ENCODE peak calls at places on chromosomes 3 and 15, in six cellular contexts. S, D, F, Q, H and R are unnamed samples.

GRCh38 chr3:119357190-119357589 is 63.0 kb downstream of the ARHGAP31 start:
- DNase-seq in S (no peak), D (no peak), F (no peak), Q (no peak), H (peak; percentile 32), R (no peak)

GRCh38 chr3:107199962-107200465 is 177.2 kb upstream of the CCDC54 start:
- DNase-seq in S (no peak), D (no peak), F (no peak), Q (no peak), H (no peak), R (no peak)

GRCh38 chr15:63968122-63968524 is 78.2 kb downstream of the DAPK2 start:
- DNase-seq in S (no peak), D (no peak), F (no peak), Q (no peak), H (no peak), R (no peak)

GRCh38 chr15:63600001-63600645 is 2.9 kb downstream of the FBXL22 start:
- DNase-seq in S (no peak), D (no peak), F (no peak), Q (no peak), H (peak; percentile 37), R (no peak)

GRCh38 chr3:51605938-51606337 is 65.1 kb upstream of the TEX264 start:
- DNase-seq in S (no peak), D (no peak), F (no peak), Q (no peak), H (no peak), R (no peak)

GRCh38 chr3:132268956-132269355 is 48.3 kb upstream of the ACP3 start:
- DNase-seq in S (no peak), D (no peak), F (no peak), Q (peak; percentile 21), H (peak; percentile 59), R (peak; percentile 60)

GRCh38 chr15:51160484-51160883 is 65.8 kb upstream of the TNFAIP8L3 start:
- DNase-seq in S (no peak), D (no peak), F (no peak), Q (no peak), H (no peak), R (no peak)

GRCh38 chr3:32097768-32098167 is 8.7 kb upstream of the GPD1L start:
- DNase-seq in S (no peak), D (peak; percentile 28), F (no peak), Q (no peak), H (no peak), R (no peak)

GRCh38 chr3:46866720-46867549 is 3.7 kb upstream of the MYL3 start:
- DNase-seq in S (peak; percentile 94), D (peak; percentile 87), F (no peak), Q (peak; percentile 34), H (peak; percentile 71), R (peak; percentile 59)

GRCh38 chr3:21170964-21171363 is 580.0 kb downstream of the ZNF385D start:
- DNase-seq in S (peak; percentile 10), D (no peak), F (no peak), Q (no peak), H (peak; percentile 33), R (peak; percentile 28)

GRCh38 chr3:128285042-128285924 is 132.0 kb downstream of the EEFSEC start:
- DNase-seq in S (no peak), D (no peak), F (no peak), Q (no peak), H (no peak), R (no peak)

GRCh38 chr15:61946778-61947177 is 113.5 kb downstream of the VPS13C start:
- DNase-seq in S (no peak), D (no peak), F (no peak), Q (peak; percentile 15), H (peak; percentile 9), R (peak; percentile 12)

GRCh38 chr3:73036694-73037368 is 24.6 kb upstream of the EBLN2 start:
- DNase-seq in S (no peak), D (no peak), F (no peak), Q (peak; percentile 27), H (no peak), R (peak; percentile 54)

GRCh38 chr15:62878070-62878469 is 164.5 kb upstream of the TPM1 start:
- DNase-seq in S (no peak), D (no peak), F (no peak), Q (no peak), H (no peak), R (no peak)

GRCh38 chr3:156918746-156919145 is 92.6 kb downstream of the LEKR1 start:
- DNase-seq in S (no peak), D (no peak), F (peak; percentile 17), Q (no peak), H (no peak), R (no peak)

GRCh38 chr3:188950832-188951489 is 220.8 kb upstream of the TPRG1 start:
- DNase-seq in S (no peak), D (no peak), F (peak; percentile 88), Q (peak; percentile 92), H (peak; percentile 97), R (peak; percentile 99)

GRCh38 chr15:66040211-66040892 is 171.1 kb downstream of the RAB11A start:
- DNase-seq in S (no peak), D (no peak), F (no peak), Q (peak; percentile 31), H (no peak), R (no peak)

GRCh38 chr3:160661660-160662059 is 15.3 kb upstream of the ARL14 start:
- DNase-seq in S (no peak), D (no peak), F (no peak), Q (no peak), H (no peak), R (no peak)
- TF ChIP-seq CTCF in S (no peak), D (no peak), F (no peak), Q (no peak), H (no peak), R (no peak)

GRCh38 chr3:9862391-9863235 is 17.4 kb downstream of the CIDEC start:
- DNase-seq in S (peak; percentile 84), D (peak; percentile 68), F (no peak), Q (peak; percentile 28), H (peak; percentile 78), R (peak; percentile 45)
- TF ChIP-seq CTCF in S (peak; percentile 34), D (no peak), F (peak; percentile 48), Q (peak; percentile 37), H (peak; percentile 59), R (peak; percentile 29)

GRCh38 chr3:149288655-149289054 is 44.8 kb downstream of the TM4SF18 start:
- DNase-seq in S (no peak), D (no peak), F (no peak), Q (no peak), H (no peak), R (no peak)
- TF ChIP-seq CTCF in S (no peak), D (no peak), F (no peak), Q (no peak), H (no peak), R (no peak)

GRCh38 chr3:134186391-134186790 is 64.3 kb downstream of the RYK start:
- DNase-seq in S (no peak), D (no peak), F (no peak), Q (no peak), H (peak; percentile 20), R (no peak)

GRCh38 chr3:134194247-134194646 is 56.4 kb downstream of the RYK start:
- DNase-seq in S (no peak), D (no peak), F (no peak), Q (no peak), H (no peak), R (no peak)

GRCh38 chr3:134189848-134190247 is 60.8 kb downstream of the RYK start:
- DNase-seq in S (no peak), D (no peak), F (no peak), Q (no peak), H (no peak), R (peak; percentile 13)

GRCh38 chr3:134190272-134190671 is 60.4 kb downstream of the RYK start:
- DNase-seq in S (no peak), D (no peak), F (no peak), Q (no peak), H (no peak), R (no peak)
- TF ChIP-seq CTCF in S (no peak), D (no peak), F (no peak), Q (peak; percentile 20), H (no peak), R (peak; percentile 9)

GRCh38 chr3:109532257-109533216 is 195.2 kb upstream of the DPPA4 start:
- DNase-seq in S (peak; percentile 49), D (no peak), F (peak; percentile 12), Q (peak; percentile 64), H (peak; percentile 88), R (peak; percentile 90)
- TF ChIP-seq CTCF in S (peak; percentile 52), D (no peak), F (peak; percentile 21), Q (peak; percentile 29), H (peak; percentile 55), R (peak; percentile 56)

DNA sequence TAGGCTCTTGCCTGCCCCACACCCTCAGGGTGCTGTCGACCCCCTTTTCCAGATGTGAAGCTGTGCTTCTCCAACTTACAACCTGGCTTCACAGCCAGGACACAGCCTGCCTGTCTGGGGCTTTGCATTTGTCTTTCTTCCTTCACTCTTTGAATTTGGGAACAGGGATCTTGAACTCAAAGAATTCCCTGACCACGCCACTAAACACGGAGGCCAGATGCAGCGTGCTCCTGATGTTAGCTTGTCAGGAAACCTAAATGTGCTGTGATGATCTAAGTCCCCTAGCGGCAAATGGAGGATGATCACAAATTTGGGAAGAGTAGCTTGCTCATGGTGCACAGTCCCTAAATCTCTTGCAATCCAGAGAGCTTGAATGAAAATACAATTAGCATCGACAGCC is 244.8 kb upstream of the RGMA start:
- DNase-seq in S (peak; percentile 11), D (no peak), F (no peak), Q (no peak), H (no peak), R (no peak)
- TF ChIP-seq CTCF in S (peak; percentile 30), D (no peak), F (no peak), Q (no peak), H (no peak), R (no peak)

DNA sequence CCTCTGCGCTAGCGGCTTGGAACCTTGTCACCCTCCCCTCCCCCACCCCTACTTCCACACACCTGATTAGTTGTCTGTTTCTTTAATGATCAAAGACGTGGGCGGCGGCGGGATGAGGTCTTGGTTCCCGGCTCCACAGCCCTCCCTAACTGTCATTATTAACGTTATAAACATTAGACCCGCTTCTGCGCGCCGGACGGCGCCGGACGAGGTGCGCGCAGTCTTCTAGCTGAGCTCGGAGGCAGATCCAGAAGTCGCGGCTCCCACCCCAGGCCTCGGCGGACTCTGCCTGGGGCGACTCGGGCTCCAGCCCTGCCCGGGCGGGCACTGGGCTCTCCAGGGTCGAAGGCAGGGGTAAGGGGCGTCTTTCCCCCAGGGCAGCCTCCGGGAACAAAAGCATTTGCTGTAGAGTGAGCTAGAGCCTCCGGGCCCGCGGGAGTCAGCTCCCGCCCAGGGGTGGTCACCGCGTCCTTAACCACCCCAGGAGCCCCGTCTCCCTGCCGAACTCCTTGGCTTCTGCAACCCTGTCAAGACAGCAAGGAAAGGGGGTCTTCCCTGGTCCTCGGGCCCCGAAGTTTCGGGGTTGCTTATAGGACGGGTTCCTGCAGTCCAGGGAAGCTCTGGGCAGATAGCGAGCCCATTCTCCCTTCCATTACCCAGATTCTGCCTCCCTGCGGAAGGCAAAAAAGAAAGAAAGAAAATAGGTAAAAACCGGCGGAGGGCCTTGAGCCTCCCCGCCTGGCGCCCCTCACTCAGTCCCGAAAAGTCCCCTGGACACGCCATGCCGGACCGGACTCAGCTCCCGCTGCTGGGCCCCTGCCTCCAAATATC is 2.2 kb upstream of the ISLR2 start:
- DNase-seq in S (peak; percentile 55), D (peak; percentile 39), F (no peak), Q (no peak), H (no peak), R (peak; percentile 29)
- TF ChIP-seq CTCF in S (no peak), D (no peak), F (no peak), Q (no peak), H (no peak), R (no peak)